ENCODE peak calls at places on chromosomes 13 and 19, in six cellular contexts. F, N, J, Z, D and K are unnamed samples. For H3K27me3, the result is how much of the 10 kb centered on the place peaks cover.

GRCh38 chr13:109885235-109885634 is 98.9 kb upstream of the IRS2 start:
- DNase-seq in D (no peak), J (no peak), Z (no peak), F (no peak), N (no peak), K (no peak)

GRCh38 chr19:55635334-55635717 is 5.5 kb upstream of the ZNF580 start:
- DNase-seq in F (no peak), N (no peak), Z (no peak), D (no peak), J (no peak), K (no peak)

GRCh38 chr13:30569901-30570576 is 47.7 kb upstream of the USPL1 start:
- DNase-seq in N (no peak), F (peak), D (peak), Z (peak), J (peak), K (peak)

GRCh38 chr13:39196957-39197644 is 158.8 kb downstream of the NHLRC3 start:
- DNase-seq in F (no peak), J (no peak), D (no peak), N (no peak), Z (peak), K (peak)

GRCh38 chr13:26050568-26051230 is 1.1 kb downstream of the SHISA2 start:
- DNase-seq in D (peak), Z (no peak), J (no peak), F (peak), N (no peak), K (peak)

GRCh38 chr19:38003427-38004099 is 96.6 kb downstream of the SIPA1L3 start:
- DNase-seq in F (peak), Z (peak), N (no peak), J (peak), D (peak), K (peak)

GRCh38 chr19:10533656-10534386 is 9.9 kb upstream of the ATG4D start:
- DNase-seq in J (no peak), D (peak), Z (no peak), F (peak), N (no peak), K (peak)

GRCh38 chr13:48978942-48979601 is 3.4 kb downstream of the FNDC3A start:
- DNase-seq in F (peak), J (no peak), N (no peak), Z (no peak), D (no peak), K (peak)

GRCh38 chr13:75715598-75716523 is 79.7 kb downstream of the LMO7 start:
- DNase-seq in J (no peak), F (peak), Z (peak), D (peak), N (no peak), K (peak)

GRCh38 chr13:112733661-112734379 is 44.0 kb downstream of the ATP11A start:
- DNase-seq in Z (no peak), F (no peak), J (no peak), D (no peak), N (no peak), K (peak)

GRCh38 chr19:17089238-17089637 is 13.7 kb downstream of the MYO9B start:
- DNase-seq in Z (no peak), D (peak), N (no peak), J (no peak), F (peak), K (peak)

GRCh38 chr19:12187625-12188024 is 24.7 kb downstream of the ZNF136 start:
- DNase-seq in Z (peak), J (no peak), D (peak), N (no peak), F (no peak), K (no peak)

GRCh38 chr19:6779204-6779603 is 6.7 kb downstream of the VAV1 start:
- DNase-seq in D (no peak), J (no peak), Z (no peak), N (no peak), F (no peak), K (no peak)

GRCh38 chr19:46610851-46611770 is 10.0 kb downstream of the CALM3 start:
- DNase-seq in N (no peak), J (no peak), F (peak), D (no peak), Z (no peak), K (no peak)

GRCh38 chr13:23715762-23716235 is 145.6 kb downstream of the TNFRSF19 start:
- DNase-seq in F (no peak), D (peak), J (no peak), Z (peak), N (no peak), K (no peak)

GRCh38 chr19:41937976-41938375 is 9.7 kb upstream of the ERFL start:
- DNase-seq in J (no peak), N (no peak), F (no peak), Z (no peak), D (no peak), K (no peak)
- H3K27me3 ChIP-seq in J (under half), N (under half), F (half or more), Z (under half), D (under half), K (under half)

GRCh38 chr19:29858621-29859020 is 46.8 kb downstream of the CCNE1 start:
- DNase-seq in J (no peak), F (no peak), N (no peak), D (no peak), Z (no peak), K (no peak)

GRCh38 chr19:29855771-29856510 is 44.1 kb downstream of the CCNE1 start:
- DNase-seq in D (no peak), N (no peak), J (no peak), Z (no peak), F (no peak), K (no peak)

GRCh38 chr19:29858000-29858596 is 46.3 kb downstream of the CCNE1 start:
- DNase-seq in N (no peak), F (no peak), D (no peak), Z (peak), J (no peak), K (no peak)

GRCh38 chr19:29861575-29861974 is 49.8 kb downstream of the CCNE1 start:
- DNase-seq in N (no peak), D (no peak), J (no peak), F (no peak), Z (no peak), K (no peak)

GRCh38 chr19:29860492-29860891 is 48.7 kb downstream of the CCNE1 start:
- DNase-seq in Z (no peak), J (no peak), N (no peak), F (no peak), D (no peak), K (no peak)
- H3K27me3 ChIP-seq in Z (under half), J (under half), N (under half), F (under half), D (under half), K (half or more)

DNA sequence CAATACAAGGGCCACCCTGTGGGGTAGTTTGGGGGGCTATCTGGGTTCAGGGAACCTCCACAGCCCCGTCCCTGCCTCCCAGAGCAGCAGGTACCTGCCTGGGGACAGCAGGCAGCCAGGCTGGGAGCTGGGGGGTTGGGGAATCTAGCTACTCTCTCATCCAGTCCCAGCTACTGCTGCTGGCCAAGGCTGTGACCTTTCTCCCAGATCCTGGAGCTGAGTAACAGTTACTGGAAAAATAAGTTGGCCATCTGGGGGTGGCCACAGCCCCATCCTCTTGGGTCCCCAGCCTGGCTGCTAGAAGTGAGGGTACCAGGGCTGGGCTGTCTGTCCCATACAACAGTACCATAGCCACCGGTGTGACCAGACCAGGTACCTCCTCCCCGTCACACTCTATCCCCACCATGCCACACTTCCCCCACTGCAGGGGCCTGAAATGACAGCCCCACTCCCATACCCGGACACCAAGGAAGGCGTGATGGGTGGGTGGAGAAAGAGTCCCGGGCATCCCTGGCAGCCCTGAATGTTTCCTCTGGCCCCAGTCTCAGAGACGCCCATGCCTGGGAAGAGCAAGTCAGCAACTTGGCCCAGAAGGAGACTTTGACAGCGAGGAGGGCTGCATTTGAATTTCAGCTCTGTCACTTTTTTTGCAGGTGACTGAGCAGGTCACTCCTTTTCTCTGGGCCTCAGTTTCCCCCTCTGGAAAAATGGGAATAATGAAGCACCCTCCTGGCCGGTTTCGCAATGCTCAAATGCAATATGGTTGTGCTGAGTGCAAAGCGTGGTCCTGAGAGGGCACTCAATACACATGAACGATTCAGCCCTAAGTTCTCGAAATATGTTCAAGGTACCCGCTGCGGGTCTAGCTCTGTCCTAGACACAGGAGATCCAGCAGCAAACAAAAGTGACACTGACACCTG is 30.7 kb upstream of the NFIC start:
- DNase-seq in N (no peak), D (peak), Z (peak), J (peak), F (peak), K (peak)
- H3K27me3 ChIP-seq in N (under half), D (under half), Z (under half), J (under half), F (under half), K (under half)

DNA sequence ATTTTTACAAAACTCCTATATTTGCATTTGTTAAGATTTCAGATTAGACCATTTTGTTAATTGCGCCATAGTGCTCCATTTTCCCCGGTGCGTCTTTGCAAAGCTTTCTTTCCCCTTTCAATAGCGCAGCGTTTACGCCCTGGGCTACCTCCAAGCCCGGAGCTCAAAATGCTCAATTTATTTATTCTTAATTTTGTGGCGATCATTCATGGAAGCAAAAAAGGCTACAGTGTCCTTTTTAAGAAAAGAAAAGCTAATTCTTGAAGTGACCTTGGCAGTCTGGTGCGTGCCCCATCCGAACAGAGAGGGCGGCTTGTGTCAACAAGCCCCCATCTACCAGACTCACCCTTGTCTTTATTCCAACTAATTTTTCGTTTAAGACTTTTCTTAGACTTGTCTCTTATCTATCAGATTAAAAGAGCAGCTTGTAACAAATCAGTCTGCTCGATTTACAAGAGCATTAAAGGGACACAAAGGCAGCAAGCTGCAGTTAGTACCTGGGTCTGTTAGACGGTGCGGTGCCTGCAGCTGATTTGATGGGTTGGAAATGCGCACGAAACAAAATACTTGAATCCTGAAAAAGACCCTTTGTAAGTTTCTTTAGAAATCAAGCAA is 30.1 kb downstream of the GSX1 start:
- DNase-seq in N (no peak), J (no peak), F (no peak), D (peak), Z (no peak), K (no peak)
- H3K27me3 ChIP-seq in N (under half), J (half or more), F (half or more), D (half or more), Z (half or more), K (half or more)

GRCh38 chr13:20439261-20439660 is 86.4 kb downstream of the CRYL1 start:
- DNase-seq in D (no peak), F (peak), J (no peak), Z (no peak), N (no peak), K (no peak)

GRCh38 chr13:20441066-20441465 is 84.6 kb downstream of the CRYL1 start:
- DNase-seq in D (no peak), F (no peak), Z (no peak), N (no peak), J (no peak), K (no peak)

GRCh38 chr13:20442798-20443381 is 82.8 kb downstream of the CRYL1 start:
- DNase-seq in N (no peak), F (no peak), Z (peak), J (no peak), D (no peak), K (no peak)

GRCh38 chr13:20441879-20442278 is 83.8 kb downstream of the CRYL1 start:
- DNase-seq in D (no peak), N (no peak), F (peak), J (no peak), Z (peak), K (no peak)

DNA sequence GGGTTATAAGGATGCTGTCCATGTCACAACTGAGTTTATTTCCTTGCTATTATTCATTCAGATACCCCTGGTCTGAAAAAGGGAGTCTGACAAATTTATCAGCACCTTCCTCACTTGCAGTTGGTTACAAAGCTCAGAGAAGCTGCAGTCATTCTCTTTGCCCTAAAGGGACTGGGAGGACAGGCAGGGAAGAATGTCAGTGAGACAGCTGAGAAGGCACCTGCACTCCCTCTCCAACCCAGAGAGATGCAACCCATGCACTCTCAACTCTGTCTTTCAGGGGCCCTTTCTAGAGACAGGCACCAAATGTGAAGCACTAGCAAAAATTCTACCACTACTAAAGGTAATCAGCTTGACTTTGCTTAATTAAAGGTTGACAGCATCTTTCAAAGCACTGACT is 83.3 kb downstream of the CRYL1 start:
- DNase-seq in D (no peak), F (no peak), J (no peak), Z (peak), N (no peak), K (no peak)
- H3K27me3 ChIP-seq in D (under half), F (under half), J (under half), Z (under half), N (under half), K (under half)

GRCh38 chr19:54336893-54337857 is 1.8 kb downstream of the LILRA4 start:
- DNase-seq in F (no peak), J (no peak), Z (no peak), D (no peak), N (no peak), K (no peak)

GRCh38 chr19:54337858-54338230 is 1.1 kb downstream of the LILRA4 start:
- DNase-seq in J (no peak), Z (no peak), D (no peak), N (no peak), F (no peak), K (no peak)

GRCh38 chr19:54333586-54334298 is 5.2 kb downstream of the LILRA4 start:
- DNase-seq in N (no peak), J (no peak), F (no peak), Z (no peak), D (no peak), K (no peak)

GRCh38 chr19:54335979-54336892 is 2.7 kb downstream of the LILRA4 start:
- DNase-seq in F (no peak), D (no peak), N (no peak), J (no peak), Z (no peak), K (no peak)

DNA sequence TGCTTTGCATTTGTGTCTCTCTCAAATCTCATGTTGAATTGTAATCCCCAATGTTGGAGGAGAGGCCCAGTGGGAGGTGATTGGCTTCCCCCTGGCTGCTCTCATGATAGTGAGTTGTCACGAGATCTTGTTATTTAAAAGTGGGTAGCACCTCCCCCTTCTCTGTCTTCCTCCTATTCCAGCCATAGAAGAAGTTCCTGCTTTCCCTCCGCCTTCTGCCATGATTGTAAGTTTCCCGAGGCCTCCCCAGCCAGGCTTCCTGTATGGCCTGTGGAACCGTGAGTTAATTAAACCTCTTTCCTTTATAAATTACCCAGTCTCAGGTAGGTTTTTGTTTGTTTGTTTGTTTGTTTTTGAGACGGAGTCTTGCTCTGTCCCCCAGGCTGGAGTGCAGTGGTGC is 3.8 kb downstream of the LILRA4 start:
- DNase-seq in N (no peak), D (no peak), J (no peak), F (no peak), Z (no peak), K (no peak)
- H3K27me3 ChIP-seq in N (under half), D (under half), J (under half), F (under half), Z (half or more), K (under half)

GRCh38 chr19:50553134-50553703 is 15.0 kb downstream of the LRRC4B start:
- DNase-seq in J (no peak), Z (no peak), F (no peak), N (no peak), D (no peak), K (no peak)

GRCh38 chr19:50555447-50556235 is 12.6 kb downstream of the LRRC4B start:
- DNase-seq in F (no peak), J (no peak), Z (no peak), D (peak), N (no peak), K (no peak)

GRCh38 chr19:50556236-50557008 is 11.8 kb downstream of the LRRC4B start:
- DNase-seq in N (peak), F (peak), Z (peak), J (peak), D (peak), K (peak)

GRCh38 chr19:50554212-50554611 is 14.0 kb downstream of the LRRC4B start:
- DNase-seq in N (no peak), D (no peak), F (no peak), Z (no peak), J (no peak), K (no peak)

DNA sequence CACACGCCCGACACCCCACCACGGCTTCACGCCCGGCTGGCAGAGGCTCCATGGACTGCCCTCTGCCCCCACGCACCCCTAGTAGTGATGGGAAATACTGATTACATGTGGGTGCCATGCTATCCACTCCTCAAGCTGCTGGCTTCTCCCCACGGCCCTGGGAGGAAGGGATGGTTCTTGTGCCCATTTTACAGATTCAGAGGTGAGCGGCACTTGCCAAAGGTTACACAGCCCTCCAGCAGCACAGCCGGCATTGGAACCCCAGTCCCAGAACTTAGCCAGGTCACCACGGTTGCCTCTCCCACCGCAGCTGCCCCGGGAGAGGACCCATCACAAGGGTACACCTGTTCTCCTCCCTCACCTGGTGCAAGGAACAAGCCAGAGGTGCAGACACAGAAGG is 13.2 kb downstream of the LRRC4B start:
- DNase-seq in F (no peak), Z (no peak), N (no peak), D (no peak), J (no peak), K (no peak)
- H3K27me3 ChIP-seq in F (under half), Z (under half), N (under half), D (under half), J (under half), K (half or more)

GRCh38 chr13:27808866-27809546 is 16.7 kb downstream of the GSX1 start:
- DNase-seq in Z (peak), D (no peak), N (no peak), F (no peak), J (no peak), K (no peak)

GRCh38 chr13:27810009-27810408 is 17.7 kb downstream of the GSX1 start:
- DNase-seq in F (no peak), N (no peak), Z (no peak), D (no peak), J (no peak), K (no peak)

GRCh38 chr13:27810461-27810860 is 18.2 kb downstream of the GSX1 start:
- DNase-seq in J (no peak), N (no peak), D (no peak), Z (peak), F (no peak), K (no peak)

DNA sequence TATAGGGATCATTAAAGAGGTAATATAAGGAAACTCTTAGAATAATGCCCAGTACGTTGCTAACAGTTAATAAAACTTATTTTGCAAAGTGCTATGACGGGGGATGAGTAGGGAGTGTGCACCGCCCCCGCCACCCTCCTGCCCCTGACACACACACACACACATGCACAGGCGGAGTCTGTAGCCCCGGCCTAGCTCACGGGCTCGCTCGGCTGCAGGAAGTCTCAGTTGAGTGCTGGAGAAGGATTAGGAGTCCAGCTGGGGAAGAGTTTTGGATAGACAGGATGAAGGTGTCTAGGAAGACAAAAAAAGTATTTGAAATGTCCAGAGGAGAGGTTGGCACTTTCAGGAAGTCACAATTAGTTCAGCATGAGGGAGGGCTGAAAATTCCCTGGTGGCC is 21.5 kb downstream of the GSX1 start:
- DNase-seq in J (no peak), F (no peak), Z (no peak), N (no peak), D (no peak), K (no peak)
- H3K27me3 ChIP-seq in J (under half), F (half or more), Z (under half), N (under half), D (under half), K (under half)